ENCODE peak calls at places on chromosome 9, in nine cellular contexts. F is dorsolateral prefrontal cortex; H is CD8-positive, alpha-beta T cell; D is fibroblast of pulmonary artery; G is A549; I is spleen; Y is fibroblast of lung; B is PC-3; Q is thyroid gland. M is an unnamed sample.
A peak's percentile ranks its signal among the peaks of the same experiment; 100 is the strongest.

GRCh38 chr9:87381050-87381711 is 116.5 kb upstream of the DAPK1 start:
- DNase-seq in F (no peak), Q (no peak), G (no peak), H (no peak), Y (peak; percentile 91), D (peak; percentile 88), B (no peak), I (no peak), M (peak; percentile 89)

GRCh38 chr9:95004452-95005275 is 278.2 kb downstream of the AOPEP start:
- DNase-seq in G (no peak), I (peak; percentile 80), Y (peak; percentile 54), H (peak; percentile 50), F (no peak), B (peak; percentile 36), Q (peak; percentile 67), D (no peak), M (peak; percentile 35)

GRCh38 chr9:86721843-86722705 is 225.2 kb downstream of the GAS1 start:
- DNase-seq in I (no peak), D (peak; percentile 95), B (peak; percentile 77), G (no peak), H (no peak), Y (peak; percentile 96), Q (no peak), F (no peak), M (peak; percentile 79)

GRCh38 chr9:35658144-35658893 is at the start of gene CCDC107:
- DNase-seq in I (peak; percentile 97), Y (peak; percentile 70), F (peak; percentile 69), B (peak; percentile 81), D (peak; percentile 86), G (peak; percentile 79), H (peak; percentile 90), Q (peak; percentile 81), M (peak; percentile 88)

GRCh38 chr9:90789408-90789807 is 12.2 kb upstream of the SYK start:
- DNase-seq in H (no peak), Q (no peak), Y (no peak), D (no peak), G (no peak), I (no peak), B (no peak), F (no peak), M (no peak)

GRCh38 chr9:98995059-98995665 is 51.5 kb downstream of the COL15A1 start:
- DNase-seq in Q (peak; percentile 84), H (peak; percentile 39), F (no peak), I (no peak), D (peak; percentile 45), G (no peak), Y (no peak), B (no peak), M (no peak)

GRCh38 chr9:77464591-77465125 is 183.5 kb downstream of the GNA14 start:
- DNase-seq in Y (peak; percentile 77), F (no peak), Q (no peak), I (no peak), B (no peak), G (no peak), D (no peak), H (no peak), M (no peak)

GRCh38 chr9:134631881-134632280 is 9.7 kb upstream of the COL5A1 start:
- DNase-seq in Q (no peak), Y (no peak), D (no peak), F (no peak), I (peak; percentile 48), G (no peak), H (no peak), B (no peak), M (no peak)

GRCh38 chr9:98983295-98984268 is 39.9 kb downstream of the COL15A1 start:
- DNase-seq in D (peak; percentile 32), G (no peak), I (no peak), F (no peak), H (no peak), B (no peak), Y (peak; percentile 92), Q (no peak), M (peak; percentile 96)

GRCh38 chr9:133730994-133731715 is 7.0 kb downstream of the SARDH start:
- DNase-seq in B (no peak), Q (no peak), H (peak; percentile 38), Y (no peak), D (no peak), I (no peak), F (no peak), G (no peak), M (no peak)

GRCh38 chr9:28001096-28001495 is 427.8 kb upstream of the C9orf72 start:
- DNase-seq in B (no peak), F (no peak), G (no peak), H (no peak), Q (no peak), Y (no peak), D (no peak), I (no peak), M (no peak)

GRCh38 chr9:94656976-94657375 is 17.7 kb upstream of the FBP1 start:
- DNase-seq in B (no peak), Y (no peak), Q (no peak), H (no peak), F (no peak), G (no peak), D (no peak), I (no peak), M (no peak)

GRCh38 chr9:89542461-89543021 is 44.6 kb upstream of the SEMA4D start:
- DNase-seq in I (peak; percentile 83), D (no peak), Q (no peak), G (no peak), H (peak; percentile 47), F (peak; percentile 56), Y (no peak), B (no peak), M (no peak)

GRCh38 chr9:78932849-78933627 is 636.1 kb downstream of the PSAT1 start:
- DNase-seq in Q (no peak), H (no peak), D (peak; percentile 72), I (no peak), B (peak; percentile 82), Y (peak; percentile 84), G (peak; percentile 8), F (no peak), M (peak; percentile 71)

GRCh38 chr9:126126012-126126411 is 200.6 kb upstream of the MVB12B start:
- DNase-seq in H (peak; percentile 19), I (peak; percentile 42), D (no peak), B (no peak), Y (no peak), F (no peak), Q (no peak), G (no peak), M (no peak)

GRCh38 chr9:76403352-76403751 is 9.1 kb upstream of the RFK start:
- DNase-seq in Y (peak; percentile 83), F (no peak), Q (no peak), B (peak; percentile 54), G (peak; percentile 48), I (no peak), H (no peak), D (peak; percentile 90), M (peak; percentile 85)

GRCh38 chr9:133147412-133148271 is 16.1 kb downstream of the GBGT1 start:
- DNase-seq in Q (peak; percentile 82), I (peak; percentile 94), B (peak; percentile 74), G (peak; percentile 94), Y (peak; percentile 25), D (peak; percentile 50), H (peak; percentile 89), F (peak; percentile 91), M (peak; percentile 58)

GRCh38 chr9:7234144-7234543 is 476.4 kb downstream of the KDM4C start:
- DNase-seq in B (peak; percentile 67), D (peak; percentile 59), Q (peak; percentile 33), F (no peak), H (no peak), I (no peak), Y (peak; percentile 12), G (peak; percentile 29), M (peak; percentile 42)

GRCh38 chr9:91714020-91714721 is 235.9 kb downstream of the ROR2 start:
- DNase-seq in H (no peak), B (peak; percentile 44), D (peak; percentile 77), F (no peak), I (peak; percentile 87), Y (peak; percentile 42), Q (peak; percentile 79), G (no peak), M (peak; percentile 72)

GRCh38 chr9:74379718-74380117 is 117.4 kb upstream of the RORB start:
- DNase-seq in Y (peak; percentile 21), G (peak; percentile 3), H (no peak), B (peak; percentile 46), D (no peak), I (no peak), F (no peak), Q (peak; percentile 47), M (peak; percentile 9)
- TF ChIP-seq CTCF in Y (no peak), G (peak; percentile 29), H (no peak), B (peak; percentile 52), D (no peak), I (no peak), F (peak; percentile 17), Q (peak; percentile 46), M (peak; percentile 38)

DNA sequence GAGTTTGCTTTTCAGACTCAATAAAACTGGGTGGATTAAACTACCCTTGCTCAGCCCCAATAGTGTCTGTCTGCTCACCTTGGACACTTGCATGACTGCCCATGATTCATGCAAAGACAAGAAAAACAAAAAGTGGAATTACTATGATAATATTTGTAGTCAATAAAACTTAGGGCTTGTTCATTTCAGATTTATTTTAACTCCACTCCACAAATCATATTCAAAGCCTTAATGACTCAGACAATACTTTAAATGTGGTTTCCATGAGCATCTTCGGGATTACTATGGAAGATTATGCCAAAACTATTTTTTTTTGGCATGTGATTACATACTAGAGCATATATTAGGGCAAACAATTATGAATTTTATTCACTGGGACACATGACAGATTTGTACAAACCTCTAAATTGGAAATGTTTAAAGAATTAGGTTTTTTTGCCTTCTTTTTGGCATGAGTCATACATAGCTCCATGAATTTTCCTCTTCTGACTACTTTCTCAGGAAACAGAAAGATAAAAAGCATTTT is 468.9 kb downstream of the ACTL7B start:
- DNase-seq in Y (peak; percentile 85), Q (no peak), I (no peak), D (peak; percentile 51), F (no peak), B (peak; percentile 50), G (no peak), H (no peak), M (peak; percentile 60)
- H3K4me3 ChIP-seq in Y (no peak overlapping the region), Q (no peak overlapping the region), I (no peak overlapping the region), D (no peak overlapping the region), F (no peak overlapping the region), B (no peak overlapping the region), G (no peak overlapping the region), H (no peak overlapping the region), M (no peak overlapping the region)

DNA sequence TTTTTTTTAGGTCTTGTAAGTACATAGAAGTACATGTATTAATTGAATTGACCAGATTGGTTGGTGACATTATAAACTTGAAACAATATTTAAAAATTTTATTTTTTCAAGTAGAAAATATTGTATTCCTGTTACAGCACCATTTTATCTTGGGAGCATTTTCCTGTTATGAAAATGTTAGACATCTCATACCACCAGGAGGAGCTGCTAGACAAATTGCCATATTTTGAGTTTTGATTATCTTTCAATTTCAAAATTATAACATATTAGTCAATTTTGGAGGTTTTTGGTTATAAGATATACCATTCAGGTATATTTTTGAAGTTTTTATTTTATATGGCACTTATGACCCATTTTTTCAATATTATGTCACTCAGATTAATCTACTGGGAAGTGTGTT is 84.4 kb downstream of the CNTLN start:
- DNase-seq in G (peak; percentile 2), B (peak; percentile 8), F (no peak), I (no peak), D (peak; percentile 26), H (no peak), Q (no peak), Y (peak; percentile 3), M (peak; percentile 19)
- TF ChIP-seq CTCF in G (peak; percentile 33), B (peak; percentile 54), F (no peak), I (no peak), D (peak; percentile 52), H (no peak), Q (no peak), Y (peak; percentile 15), M (peak; percentile 53)

GRCh38 chr9:113464672-113465271 is 1.2 kb downstream of the RGS3 start:
- DNase-seq in Q (no peak), Y (no peak), B (no peak), F (no peak), G (no peak), D (no peak), H (no peak), I (no peak), M (no peak)
- H3K4me3 ChIP-seq in Q (no peak overlapping the region), Y (no peak overlapping the region), B (peak overlapping the region; percentile 88), F (no peak overlapping the region), G (peak overlapping the region; percentile 69), D (no peak overlapping the region), H (no peak overlapping the region), I (no peak overlapping the region), M (no peak overlapping the region)